ENCODE peak calls at places on chromosome 15, in seven cellular contexts. One of them, this sample, is unnamed.
A peak's percentile ranks its signal among the peaks of the same experiment; 100 is the strongest.

GRCh38 chr15:59524331-59524731 is 86.3 kb downstream of the FAM81A start:
- DNase-seq in GM12878: no peak
- DNase-seq in fibroblast of lung: no peak
- DNase-seq in bronchial epithelial cell: no peak
- DNase-seq in lower leg skin: no peak
- DNase-seq in OCI-LY7: peak; percentile 49
- DNase-seq in HFF-Myc: no peak
- DNase-seq in this sample: no peak

GRCh38 chr15:101112336-101113113 is 139.3 kb downstream of the CHSY1 start:
- DNase-seq in lower leg skin: no peak
- DNase-seq in bronchial epithelial cell: peak; percentile 74
- DNase-seq in OCI-LY7: no peak
- DNase-seq in GM12878: no peak
- DNase-seq in fibroblast of lung: no peak
- DNase-seq in HFF-Myc: no peak
- DNase-seq in this sample: peak; percentile 59

GRCh38 chr15:88650556-88650955 is 11.7 kb downstream of the ISG20 start:
- DNase-seq in GM12878: no peak
- DNase-seq in OCI-LY7: no peak
- DNase-seq in HFF-Myc: no peak
- DNase-seq in bronchial epithelial cell: no peak
- DNase-seq in fibroblast of lung: no peak
- DNase-seq in lower leg skin: no peak
- DNase-seq in this sample: peak; percentile 38

GRCh38 chr15:38226867-38227266 is 25.8 kb upstream of the SPRED1 start:
- DNase-seq in OCI-LY7: no peak
- DNase-seq in bronchial epithelial cell: peak; percentile 95
- DNase-seq in GM12878: no peak
- DNase-seq in fibroblast of lung: peak; percentile 88
- DNase-seq in HFF-Myc: no peak
- DNase-seq in lower leg skin: peak; percentile 45
- DNase-seq in this sample: no peak

GRCh38 chr15:101445562-101446526 is 43.7 kb downstream of the PCSK6 start:
- DNase-seq in fibroblast of lung: peak; percentile 10
- DNase-seq in bronchial epithelial cell: peak; percentile 95
- DNase-seq in lower leg skin: no peak
- DNase-seq in HFF-Myc: no peak
- DNase-seq in OCI-LY7: no peak
- DNase-seq in GM12878: no peak
- DNase-seq in this sample: no peak

GRCh38 chr15:78563092-78563491 is 2.2 kb upstream of the CHRNA5 start:
- DNase-seq in HFF-Myc: no peak
- DNase-seq in fibroblast of lung: no peak
- DNase-seq in lower leg skin: no peak
- DNase-seq in OCI-LY7: no peak
- DNase-seq in bronchial epithelial cell: no peak
- DNase-seq in GM12878: no peak
- DNase-seq in this sample: no peak

GRCh38 chr15:84967380-84967779 is 14.3 kb upstream of the PDE8A start:
- DNase-seq in bronchial epithelial cell: no peak
- DNase-seq in OCI-LY7: no peak
- DNase-seq in lower leg skin: no peak
- DNase-seq in HFF-Myc: no peak
- DNase-seq in GM12878: no peak
- DNase-seq in fibroblast of lung: no peak
- DNase-seq in this sample: no peak

GRCh38 chr15:67917636-67918035 is 77.8 kb upstream of the RNU6-1 start:
- DNase-seq in lower leg skin: no peak
- DNase-seq in HFF-Myc: no peak
- DNase-seq in fibroblast of lung: no peak
- DNase-seq in bronchial epithelial cell: no peak
- DNase-seq in GM12878: no peak
- DNase-seq in OCI-LY7: no peak
- DNase-seq in this sample: no peak

GRCh38 chr15:59543721-59544547 is 67.6 kb upstream of the GCNT3 start:
- DNase-seq in HFF-Myc: no peak
- DNase-seq in GM12878: peak; percentile 78
- DNase-seq in lower leg skin: no peak
- DNase-seq in bronchial epithelial cell: peak; percentile 37
- DNase-seq in fibroblast of lung: no peak
- DNase-seq in OCI-LY7: peak; percentile 64
- DNase-seq in this sample: no peak

GRCh38 chr15:63089260-63090043 is 32.2 kb upstream of the LACTB start:
- DNase-seq in fibroblast of lung: peak; percentile 96
- DNase-seq in OCI-LY7: no peak
- DNase-seq in bronchial epithelial cell: peak; percentile 47
- DNase-seq in GM12878: no peak
- DNase-seq in HFF-Myc: peak; percentile 55
- DNase-seq in lower leg skin: no peak
- DNase-seq in this sample: no peak

GRCh38 chr15:24078310-24079029 is 391.4 kb upstream of the NDN start:
- DNase-seq in lower leg skin: no peak
- DNase-seq in HFF-Myc: no peak
- DNase-seq in GM12878: no peak
- DNase-seq in bronchial epithelial cell: no peak
- DNase-seq in fibroblast of lung: no peak
- DNase-seq in OCI-LY7: no peak
- DNase-seq in this sample: no peak

GRCh38 chr15:77632760-77633133 is at the start of gene LINGO1:
- DNase-seq in lower leg skin: no peak
- DNase-seq in bronchial epithelial cell: no peak
- DNase-seq in HFF-Myc: no peak
- DNase-seq in OCI-LY7: no peak
- DNase-seq in GM12878: no peak
- DNase-seq in fibroblast of lung: peak; percentile 39
- DNase-seq in this sample: no peak

GRCh38 chr15:57343018-57343417 is 33.3 kb upstream of the CGNL1 start:
- DNase-seq in bronchial epithelial cell: no peak
- DNase-seq in HFF-Myc: no peak
- DNase-seq in GM12878: no peak
- DNase-seq in fibroblast of lung: no peak
- DNase-seq in OCI-LY7: no peak
- DNase-seq in lower leg skin: no peak
- DNase-seq in this sample: no peak

GRCh38 chr15:56038015-56038414 is 44.6 kb upstream of the NEDD4 start:
- DNase-seq in bronchial epithelial cell: no peak
- DNase-seq in HFF-Myc: peak; percentile 56
- DNase-seq in lower leg skin: no peak
- DNase-seq in OCI-LY7: peak; percentile 12
- DNase-seq in GM12878: no peak
- DNase-seq in fibroblast of lung: no peak
- DNase-seq in this sample: no peak

GRCh38 chr15:69452702-69453513 is at the start of gene RPLP1:
- DNase-seq in OCI-LY7: peak; percentile 98
- DNase-seq in GM12878: peak; percentile 77
- DNase-seq in bronchial epithelial cell: peak; percentile 83
- DNase-seq in fibroblast of lung: peak; percentile 90
- DNase-seq in lower leg skin: peak; percentile 96
- DNase-seq in HFF-Myc: peak; percentile 90
- DNase-seq in this sample: peak; percentile 97

GRCh38 chr15:90174140-90174891 is 26.8 kb upstream of the SEMA4B start:
- DNase-seq in lower leg skin: peak; percentile 55
- DNase-seq in bronchial epithelial cell: no peak
- DNase-seq in OCI-LY7: no peak
- DNase-seq in GM12878: no peak
- DNase-seq in fibroblast of lung: peak; percentile 10
- DNase-seq in HFF-Myc: no peak
- DNase-seq in this sample: peak; percentile 98

GRCh38 chr15:71688509-71689094 is 121.8 kb upstream of the NR2E3 start:
- DNase-seq in lower leg skin: no peak
- DNase-seq in HFF-Myc: no peak
- DNase-seq in GM12878: no peak
- DNase-seq in bronchial epithelial cell: no peak
- DNase-seq in fibroblast of lung: no peak
- DNase-seq in OCI-LY7: no peak
- DNase-seq in this sample: no peak

GRCh38 chr15:48602358-48603122 is 43.0 kb downstream of the FBN1 start:
- DNase-seq in bronchial epithelial cell: peak; percentile 55
- DNase-seq in GM12878: no peak
- DNase-seq in HFF-Myc: peak; percentile 57
- DNase-seq in lower leg skin: no peak
- DNase-seq in OCI-LY7: no peak
- DNase-seq in fibroblast of lung: peak; percentile 89
- DNase-seq in this sample: no peak

GRCh38 chr15:27260523-27260922 is 289.5 kb downstream of the GABRG3 start:
- DNase-seq in fibroblast of lung: no peak
- DNase-seq in lower leg skin: no peak
- DNase-seq in bronchial epithelial cell: no peak
- DNase-seq in OCI-LY7: no peak
- DNase-seq in HFF-Myc: no peak
- DNase-seq in GM12878: no peak
- DNase-seq in this sample: no peak

GRCh38 chr15:100060276-100060926 is 281.4 kb downstream of the ADAMTS17 start:
- DNase-seq in OCI-LY7: no peak
- DNase-seq in bronchial epithelial cell: peak; percentile 88
- DNase-seq in GM12878: no peak
- DNase-seq in lower leg skin: no peak
- DNase-seq in HFF-Myc: no peak
- DNase-seq in fibroblast of lung: peak; percentile 97
- DNase-seq in this sample: no peak

DNA sequence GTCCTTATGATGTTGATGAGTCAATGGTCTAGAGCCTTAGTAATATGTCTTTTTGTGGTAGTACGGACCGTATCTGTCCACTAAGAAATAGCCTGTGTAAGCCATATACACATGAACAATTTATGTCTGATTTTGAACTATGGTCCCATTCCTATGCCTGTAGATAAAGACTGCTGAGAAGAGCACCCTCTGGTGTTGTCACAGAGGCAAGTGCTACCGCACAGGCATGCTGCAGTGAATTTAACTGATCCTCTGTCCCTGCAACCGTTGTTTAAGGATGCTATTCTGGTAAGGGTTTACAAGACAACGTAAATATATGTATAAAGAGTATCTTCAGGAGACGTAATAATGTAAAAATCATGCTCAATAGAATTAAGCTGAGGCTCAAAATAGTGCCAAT is 170.7 kb downstream of the UBE3A start:
- DNase-seq in bronchial epithelial cell: peak; percentile 5
- DNase-seq in GM12878: no peak
- DNase-seq in lower leg skin: no peak
- DNase-seq in HFF-Myc: no peak
- DNase-seq in OCI-LY7: peak; percentile 27
- DNase-seq in fibroblast of lung: no peak
- DNase-seq in this sample: no peak
- TF ChIP-seq CTCF in bronchial epithelial cell: peak; percentile 16
- TF ChIP-seq CTCF in GM12878: no peak
- TF ChIP-seq CTCF in lower leg skin: no peak
- TF ChIP-seq CTCF in HFF-Myc: peak; percentile 13
- TF ChIP-seq CTCF in OCI-LY7: peak; percentile 70
- TF ChIP-seq CTCF in fibroblast of lung: no peak
- TF ChIP-seq CTCF in this sample: no peak

GRCh38 chr15:65620833-65621232 is 905 bp upstream of the SLC24A1 start:
- DNase-seq in lower leg skin: no peak
- DNase-seq in fibroblast of lung: no peak
- DNase-seq in HFF-Myc: no peak
- DNase-seq in OCI-LY7: peak; percentile 30
- DNase-seq in bronchial epithelial cell: no peak
- DNase-seq in GM12878: no peak
- DNase-seq in this sample: no peak
- TF ChIP-seq CTCF in lower leg skin: no peak
- TF ChIP-seq CTCF in fibroblast of lung: no peak
- TF ChIP-seq CTCF in HFF-Myc: no peak
- TF ChIP-seq CTCF in OCI-LY7: peak; percentile 66
- TF ChIP-seq CTCF in bronchial epithelial cell: no peak
- TF ChIP-seq CTCF in GM12878: peak; percentile 25
- TF ChIP-seq CTCF in this sample: no peak

GRCh38 chr15:39320886-39321285 is 260.0 kb upstream of the THBS1 start:
- DNase-seq in HFF-Myc: no peak
- DNase-seq in fibroblast of lung: peak; percentile 87
- DNase-seq in lower leg skin: no peak
- DNase-seq in OCI-LY7: no peak
- DNase-seq in bronchial epithelial cell: no peak
- DNase-seq in GM12878: no peak
- DNase-seq in this sample: no peak

GRCh38 chr15:39323706-39324105 is 257.2 kb upstream of the THBS1 start:
- DNase-seq in OCI-LY7: no peak
- DNase-seq in bronchial epithelial cell: no peak
- DNase-seq in HFF-Myc: no peak
- DNase-seq in GM12878: no peak
- DNase-seq in fibroblast of lung: no peak
- DNase-seq in lower leg skin: no peak
- DNase-seq in this sample: no peak

GRCh38 chr15:39320355-39320754 is 260.5 kb upstream of the THBS1 start:
- DNase-seq in lower leg skin: no peak
- DNase-seq in HFF-Myc: no peak
- DNase-seq in bronchial epithelial cell: no peak
- DNase-seq in GM12878: no peak
- DNase-seq in OCI-LY7: no peak
- DNase-seq in fibroblast of lung: peak; percentile 38
- DNase-seq in this sample: no peak

GRCh38 chr15:39321977-39322376 is 258.9 kb upstream of the THBS1 start:
- DNase-seq in lower leg skin: no peak
- DNase-seq in GM12878: no peak
- DNase-seq in HFF-Myc: no peak
- DNase-seq in bronchial epithelial cell: no peak
- DNase-seq in fibroblast of lung: peak; percentile 76
- DNase-seq in OCI-LY7: no peak
- DNase-seq in this sample: no peak

GRCh38 chr15:39323157-39323556 is 257.7 kb upstream of the THBS1 start:
- DNase-seq in lower leg skin: no peak
- DNase-seq in HFF-Myc: no peak
- DNase-seq in fibroblast of lung: no peak
- DNase-seq in OCI-LY7: no peak
- DNase-seq in bronchial epithelial cell: no peak
- DNase-seq in GM12878: no peak
- DNase-seq in this sample: no peak
- TF ChIP-seq CTCF in lower leg skin: no peak
- TF ChIP-seq CTCF in HFF-Myc: no peak
- TF ChIP-seq CTCF in fibroblast of lung: no peak
- TF ChIP-seq CTCF in OCI-LY7: no peak
- TF ChIP-seq CTCF in bronchial epithelial cell: no peak
- TF ChIP-seq CTCF in GM12878: no peak
- TF ChIP-seq CTCF in this sample: no peak

GRCh38 chr15:98647774-98648653 is at the start of gene IGF1R:
- DNase-seq in GM12878: no peak
- DNase-seq in OCI-LY7: peak; percentile 94
- DNase-seq in fibroblast of lung: peak; percentile 89
- DNase-seq in HFF-Myc: no peak
- DNase-seq in lower leg skin: peak; percentile 74
- DNase-seq in bronchial epithelial cell: peak; percentile 65
- DNase-seq in this sample: peak; percentile 86
- TF ChIP-seq CTCF in GM12878: no peak
- TF ChIP-seq CTCF in OCI-LY7: peak; percentile 6
- TF ChIP-seq CTCF in fibroblast of lung: peak; percentile 13
- TF ChIP-seq CTCF in HFF-Myc: peak; percentile 1
- TF ChIP-seq CTCF in lower leg skin: no peak
- TF ChIP-seq CTCF in bronchial epithelial cell: no peak
- TF ChIP-seq CTCF in this sample: peak; percentile 10

DNA sequence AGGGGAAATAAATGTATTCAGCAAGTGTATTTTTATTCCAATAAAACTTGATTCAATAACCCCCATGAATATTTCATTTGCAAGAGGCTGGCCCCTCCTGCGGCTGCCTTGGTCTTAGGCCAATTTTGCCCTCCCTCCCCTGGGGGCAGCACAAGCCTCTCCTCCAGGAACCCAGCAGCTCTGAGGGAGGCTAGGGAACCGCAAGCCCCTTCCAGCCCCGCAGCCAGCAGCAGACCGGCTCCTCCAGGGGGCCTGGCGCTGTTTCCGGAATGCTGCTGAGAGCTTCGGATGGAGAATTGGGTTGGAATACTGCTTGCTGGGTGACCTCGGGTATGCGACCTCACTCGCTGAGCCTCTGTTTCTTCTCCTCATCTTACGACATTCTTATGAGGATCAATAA is 150.1 kb downstream of the RAB11A start:
- DNase-seq in GM12878: no peak
- DNase-seq in fibroblast of lung: no peak
- DNase-seq in OCI-LY7: no peak
- DNase-seq in lower leg skin: no peak
- DNase-seq in HFF-Myc: no peak
- DNase-seq in bronchial epithelial cell: no peak
- DNase-seq in this sample: no peak
- TF ChIP-seq CTCF in GM12878: no peak
- TF ChIP-seq CTCF in fibroblast of lung: no peak
- TF ChIP-seq CTCF in OCI-LY7: no peak
- TF ChIP-seq CTCF in lower leg skin: no peak
- TF ChIP-seq CTCF in HFF-Myc: no peak
- TF ChIP-seq CTCF in bronchial epithelial cell: no peak
- TF ChIP-seq CTCF in this sample: no peak

This sample was measured in tibial artery.